ENCODE peak calls at places on chromosomes 7 and 10, in four cellular contexts. A, R, M and B are unnamed samples.

GRCh38 chr7:10860516-10860915 is 113.2 kb upstream of the PHF14 start:
- DNase-seq in R (no peak), A (no peak), M (no peak), B (no peak)

GRCh38 chr10:45594276-45595157 is 78.1 kb downstream of the ZFAND4 start:
- DNase-seq in M (peak; percentile 90), R (peak; percentile 91), A (peak; percentile 95), B (peak; percentile 95)

GRCh38 chr10:71075759-71076472 is 136.5 kb upstream of the UNC5B start:
- DNase-seq in R (peak; percentile 9), M (no peak), A (no peak), B (no peak)

GRCh38 chr10:73398024-73398423 is 15.8 kb downstream of the ANXA7 start:
- DNase-seq in A (peak; percentile 50), R (peak; percentile 67), M (no peak), B (peak; percentile 35)

GRCh38 chr10:31320179-31320597 is 1.2 kb downstream of the ZEB1 start:
- DNase-seq in R (peak; percentile 50), A (peak; percentile 18), M (no peak), B (peak; percentile 8)

GRCh38 chr10:93199221-93199681 is 125.6 kb downstream of the CYP26A1 start:
- DNase-seq in M (peak; percentile 22), R (no peak), A (no peak), B (no peak)

GRCh38 chr10:111677747-111678146 is 505.8 kb downstream of the GPAM start:
- DNase-seq in R (no peak), M (no peak), A (no peak), B (no peak)

GRCh38 chr7:102284399-102284798 is 2.3 kb upstream of the SH2B2 start:
- DNase-seq in M (no peak), A (no peak), R (no peak), B (no peak)

GRCh38 chr7:134691820-134692705 is 45.4 kb downstream of the BPGM start:
- DNase-seq in A (no peak), R (no peak), M (no peak), B (no peak)

GRCh38 chr7:124351950-124352349 is 319.1 kb upstream of the TMEM229A start:
- DNase-seq in R (no peak), A (no peak), M (no peak), B (no peak)

GRCh38 chr7:87056346-87056745 is 3.1 kb downstream of the ELAPOR2 start:
- DNase-seq in M (no peak), A (no peak), R (no peak), B (no peak)

GRCh38 chr10:26430641-26431163 is 7.4 kb upstream of the APBB1IP start:
- DNase-seq in A (no peak), R (no peak), M (no peak), B (no peak)

GRCh38 chr10:33413093-33413442 is 78.6 kb upstream of the NRP1 start:
- DNase-seq in A (no peak), R (no peak), M (no peak), B (no peak)

GRCh38 chr7:94374231-94374630 is 20.5 kb upstream of the COL1A2 start:
- DNase-seq in R (peak; percentile 43), A (no peak), M (no peak), B (peak; percentile 10)
- TF ChIP-seq ELF4 in R (no peak), A (no peak), M (no peak), B (no peak)

GRCh38 chr7:44087914-44088838 is 5.8 kb upstream of the POLM start:
- DNase-seq in A (no peak), M (no peak), R (no peak), B (no peak)
- TF ChIP-seq ELF4 in A (no peak), M (no peak), R (no peak), B (no peak)

GRCh38 chr7:94336009-94336408 is 58.7 kb upstream of the COL1A2 start:
- DNase-seq in M (no peak), R (no peak), A (no peak), B (no peak)

GRCh38 chr7:94335586-94335985 is 59.1 kb upstream of the COL1A2 start:
- DNase-seq in M (no peak), R (no peak), A (no peak), B (no peak)

GRCh38 chr7:94344826-94345225 is 49.9 kb upstream of the COL1A2 start:
- DNase-seq in A (no peak), R (no peak), M (no peak), B (no peak)

GRCh38 chr7:94333810-94334209 is 60.9 kb upstream of the COL1A2 start:
- DNase-seq in R (no peak), A (no peak), M (no peak), B (no peak)

GRCh38 chr7:94338921-94339371 is 55.7 kb upstream of the COL1A2 start:
- DNase-seq in A (peak; percentile 70), R (no peak), M (no peak), B (no peak)
- TF ChIP-seq ELF4 in A (no peak), R (no peak), M (no peak), B (no peak)

GRCh38 chr10:125035136-125035535 is 93.2 kb downstream of the ZRANB1 start:
- DNase-seq in M (peak; percentile 23), R (no peak), A (no peak), B (no peak)

GRCh38 chr10:125038637-125039036 is 96.7 kb downstream of the ZRANB1 start:
- DNase-seq in A (no peak), R (peak; percentile 37), M (peak; percentile 23), B (no peak)

GRCh38 chr10:125039354-125039769 is 97.4 kb downstream of the ZRANB1 start:
- DNase-seq in M (no peak), A (no peak), R (no peak), B (no peak)

GRCh38 chr10:125035588-125036298 is 93.8 kb downstream of the ZRANB1 start:
- DNase-seq in A (no peak), R (no peak), M (no peak), B (no peak)

GRCh38 chr10:125037145-125037544 is 95.2 kb downstream of the ZRANB1 start:
- DNase-seq in M (peak; percentile 37), A (no peak), R (no peak), B (no peak)
- TF ChIP-seq ELF4 in M (no peak), A (no peak), R (no peak), B (no peak)

DNA sequence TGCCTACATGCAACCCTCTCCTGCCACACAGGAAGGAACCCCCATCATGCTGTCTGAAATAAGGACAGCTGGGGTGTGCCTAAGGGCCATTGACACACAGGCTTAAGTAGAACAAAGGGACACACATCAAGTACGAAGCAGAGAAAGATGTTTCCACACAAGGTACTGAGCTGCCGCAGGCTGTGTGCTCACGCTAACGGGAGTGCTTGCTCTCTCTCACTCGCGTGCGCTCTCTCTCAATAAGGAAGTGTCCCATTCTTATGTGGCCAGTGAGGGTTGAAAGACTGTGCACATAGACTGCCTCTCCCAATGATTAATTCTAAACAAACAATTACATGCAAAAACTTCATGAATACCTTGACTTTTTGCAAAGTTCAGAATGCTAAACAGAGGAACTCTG is 29.9 kb downstream of the DCLRE1C start:
- DNase-seq in M (no peak), A (no peak), R (no peak), B (no peak)
- TF ChIP-seq ELF4 in M (no peak), A (no peak), R (no peak), B (no peak)

GRCh38 chr10:123852411-123852951 is 39.1 kb downstream of the CPXM2 start:
- DNase-seq in M (no peak), A (no peak), R (no peak), B (no peak)

GRCh38 chr10:123854003-123854402 is 37.6 kb downstream of the CPXM2 start:
- DNase-seq in A (peak; percentile 36), R (no peak), M (no peak), B (no peak)

GRCh38 chr10:123847686-123848432 is 43.7 kb downstream of the CPXM2 start:
- DNase-seq in A (no peak), R (no peak), M (no peak), B (no peak)

GRCh38 chr10:123854498-123854897 is 37.1 kb downstream of the CPXM2 start:
- DNase-seq in A (no peak), M (no peak), R (no peak), B (no peak)

DNA sequence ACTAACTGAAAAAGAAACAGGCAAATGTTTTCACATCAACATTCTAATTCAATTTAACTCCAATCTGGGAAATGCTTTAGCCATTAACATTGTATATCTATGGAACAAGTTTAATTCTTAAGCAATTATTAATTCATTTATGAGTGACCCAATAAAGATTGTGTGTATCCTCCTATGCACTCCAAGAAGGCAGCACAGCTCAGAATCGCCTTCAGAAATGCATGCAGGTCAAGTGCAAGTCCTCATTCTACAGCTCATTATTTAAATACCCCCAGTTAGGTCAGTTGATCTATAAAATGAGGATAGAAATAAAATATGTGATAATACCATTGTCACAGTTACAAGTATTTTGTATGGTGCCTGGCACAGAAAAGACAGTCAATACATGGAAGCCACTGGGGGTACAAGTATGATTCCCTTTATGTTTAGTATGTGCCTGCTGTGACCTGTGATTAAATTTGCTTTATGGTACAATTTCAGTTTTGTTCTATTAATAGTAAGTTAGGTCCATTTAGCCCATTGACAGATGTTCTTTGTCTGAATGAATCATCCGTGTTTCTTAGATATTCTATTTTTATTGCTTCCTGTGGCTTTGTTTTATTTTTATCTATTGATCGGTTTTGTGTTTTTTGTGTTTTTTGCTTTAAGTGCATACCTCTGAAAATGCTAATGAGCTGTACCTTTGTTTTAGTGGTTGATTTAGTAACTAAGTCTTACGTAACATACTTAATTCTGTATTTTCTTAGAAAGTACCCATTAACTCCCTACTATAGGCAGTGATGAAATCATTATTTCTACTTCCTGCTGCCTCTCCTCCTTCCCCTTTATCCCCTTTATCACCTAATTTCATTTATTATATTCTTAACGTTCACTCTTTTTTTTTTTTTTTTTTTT is 42.8 kb downstream of the CPXM2 start:
- DNase-seq in M (no peak), R (no peak), A (no peak), B (no peak)
- TF ChIP-seq ELF4 in M (no peak), R (no peak), A (no peak), B (no peak)

GRCh38 chr7:20793258-20793657 is 6.6 kb upstream of the SP8 start:
- DNase-seq in A (no peak), R (no peak), M (no peak), B (no peak)

GRCh38 chr7:20793686-20794394 is 7.2 kb upstream of the SP8 start:
- DNase-seq in A (no peak), M (no peak), R (no peak), B (no peak)

GRCh38 chr7:20795881-20796280 is 9.2 kb upstream of the SP8 start:
- DNase-seq in M (no peak), A (no peak), R (peak; percentile 42), B (no peak)

GRCh38 chr7:20795361-20795760 is 8.7 kb upstream of the SP8 start:
- DNase-seq in R (no peak), M (no peak), A (no peak), B (no peak)

DNA sequence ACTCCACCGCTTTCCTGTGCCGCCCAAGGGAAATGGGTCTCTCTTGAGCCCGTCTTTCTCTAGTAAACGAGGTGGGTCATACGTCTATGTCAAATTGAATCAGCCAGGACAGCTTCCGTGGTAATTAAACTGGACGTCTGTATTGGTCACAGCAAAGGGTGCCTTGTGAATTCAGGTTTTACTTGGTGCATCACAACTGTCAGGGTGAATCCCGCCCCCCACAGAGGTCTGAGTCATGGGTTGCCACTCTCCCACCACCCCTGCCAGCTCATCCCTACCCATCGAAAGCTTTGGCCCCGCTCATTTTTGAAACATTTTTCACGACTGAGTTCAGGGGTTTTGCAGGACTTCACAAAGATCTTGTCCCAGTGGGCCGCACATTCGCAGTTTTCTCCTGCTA is 8.0 kb upstream of the SP8 start:
- DNase-seq in R (no peak), A (no peak), M (no peak), B (no peak)
- TF ChIP-seq ELF4 in R (no peak), A (no peak), M (no peak), B (no peak)